ENCODE peak calls at places on chromosomes 7 and 10, in nine cellular contexts. L, N, Z, V, E, A, C, H and Q are unnamed samples.

GRCh38 chr10:99419688-99420087 is 10.7 kb downstream of the GOT1 start:
- DNase-seq in H (no peak), L (no peak), V (no peak), N (no peak), E (no peak), C (no peak), A (no peak), Z (no peak), Q (no peak)

GRCh38 chr7:99525713-99526440 is 21.4 kb downstream of the ZKSCAN5 start:
- DNase-seq in N (no peak), L (no peak), Z (peak), H (peak), V (no peak), C (no peak), E (peak), A (no peak), Q (no peak)

GRCh38 chr7:27212587-27213149 is 12.8 kb upstream of the HOXA13 start:
- DNase-seq in H (no peak), E (no peak), L (no peak), N (no peak), C (no peak), Z (no peak), V (no peak), A (no peak), Q (no peak)

GRCh38 chr7:135744938-135745701 is 3.5 kb downstream of the FAM180A start:
- DNase-seq in V (peak), E (no peak), N (no peak), A (no peak), H (peak), C (no peak), Z (peak), L (peak), Q (no peak)

GRCh38 chr10:6416892-6417512 is 163.1 kb downstream of the PRKCQ start:
- DNase-seq in Z (peak), E (no peak), C (no peak), V (peak), L (peak), N (peak), A (peak), H (peak), Q (no peak)

GRCh38 chr10:100872034-100872791 is 40.5 kb upstream of the SLF2 start:
- DNase-seq in Z (peak), E (peak), H (peak), A (peak), L (peak), V (peak), C (no peak), N (peak), Q (no peak)

GRCh38 chr10:110834622-110835219 is 37.0 kb upstream of the PDCD4 start:
- DNase-seq in A (peak), E (peak), Z (no peak), H (peak), V (no peak), C (peak), L (no peak), N (no peak), Q (no peak)

GRCh38 chr10:87767253-87767652 is 50.8 kb downstream of the ATAD1 start:
- DNase-seq in H (peak), C (no peak), V (no peak), N (no peak), E (no peak), L (no peak), A (no peak), Z (no peak), Q (no peak)

GRCh38 chr10:57846307-57847065 is 421.2 kb downstream of the IPMK start:
- DNase-seq in C (no peak), Z (no peak), L (no peak), V (no peak), A (no peak), N (no peak), H (peak), E (no peak), Q (no peak)